ENCODE peak calls at places on chromosomes 5 and 9, in seven cellular contexts. A is H1, X is HCT116, B is SK-N-SH, W is GM12878, M is K562, E is HepG2. O is an unnamed sample.
A peak's percentile ranks its signal among the peaks of the same experiment; 100 is the strongest.

GRCh38 chr5:73768-74502 is 18.0 kb upstream of the PLEKHG4B start:
- DNase-seq in W (no peak), A (no peak), M (no peak), E (no peak), B (no peak), X (no peak), O (no peak)

GRCh38 chr9:126334626-126335621 is 8.3 kb downstream of the MVB12B start:
- DNase-seq in X (no peak), A (no peak), E (peak; percentile 99), M (no peak), W (no peak), B (no peak), O (peak; percentile 74)

GRCh38 chr5:71973563-71973962 is 133.7 kb upstream of the MAP1B start:
- DNase-seq in E (no peak), M (no peak), A (no peak), W (no peak), B (no peak), X (no peak), O (no peak)

GRCh38 chr5:169107316-169107715 is 193.6 kb downstream of the SLIT3 start:
- DNase-seq in A (no peak), X (no peak), E (no peak), W (no peak), M (no peak), B (no peak), O (no peak)

GRCh38 chr5:150107909-150108447 is 21.6 kb upstream of the CSF1R start:
- DNase-seq in X (no peak), M (no peak), B (no peak), E (no peak), W (no peak), A (no peak), O (no peak)

GRCh38 chr5:150064681-150065220 is 21.6 kb downstream of the CSF1R start:
- DNase-seq in M (no peak), E (no peak), X (no peak), B (no peak), W (no peak), A (no peak), O (no peak)

GRCh38 chr5:52007230-52007858 is 624.1 kb downstream of the ISL1 start:
- DNase-seq in B (peak; percentile 44), X (peak; percentile 16), A (no peak), W (no peak), M (no peak), E (peak; percentile 33), O (peak; percentile 75)

GRCh38 chr9:136978073-136978864 is 965 bp downstream of the PTGDS start:
- DNase-seq in A (peak; percentile 98), B (peak; percentile 99), E (no peak), X (no peak), W (no peak), M (peak; percentile 100), O (peak; percentile 94)

GRCh38 chr5:137303509-137303908 is 195.6 kb downstream of the SPOCK1 start:
- DNase-seq in B (no peak), X (no peak), E (no peak), W (no peak), A (no peak), M (no peak), O (no peak)

GRCh38 chr5:39494099-39494498 is 69.3 kb upstream of the DAB2 start:
- DNase-seq in B (no peak), E (no peak), X (no peak), W (no peak), M (no peak), A (no peak), O (no peak)

GRCh38 chr5:107548477-107548876 is 122.3 kb downstream of the EFNA5 start:
- DNase-seq in M (no peak), A (no peak), X (no peak), B (no peak), W (no peak), E (no peak), O (no peak)

GRCh38 chr5:153784277-153784676 is 254.4 kb downstream of the FAM114A2 start:
- DNase-seq in X (no peak), B (no peak), M (no peak), A (no peak), W (no peak), E (no peak), O (no peak)

GRCh38 chr5:9498541-9499497 is 47.1 kb downstream of the SEMA5A start:
- DNase-seq in W (no peak), B (no peak), M (peak; percentile 38), E (peak; percentile 7), X (no peak), A (peak; percentile 52), O (no peak)

GRCh38 chr9:34457266-34458012 is 931 bp downstream of the FAM219A start:
- DNase-seq in M (peak; percentile 24), A (peak; percentile 76), W (no peak), X (no peak), B (peak; percentile 81), E (no peak), O (peak; percentile 54)

GRCh38 chr9:12680757-12681156 is 12.4 kb upstream of the TYRP1 start:
- DNase-seq in M (no peak), W (no peak), E (no peak), X (no peak), A (no peak), B (no peak), O (no peak)

GRCh38 chr9:109948453-109948852 is 168.5 kb downstream of the PALM2AKAP2 start:
- DNase-seq in E (no peak), A (no peak), X (no peak), B (no peak), M (no peak), W (no peak), O (no peak)

GRCh38 chr9:117772960-117773359 is 68.8 kb downstream of the TLR4 start:
- DNase-seq in M (no peak), E (no peak), X (no peak), B (no peak), W (no peak), A (no peak), O (no peak)

GRCh38 chr9:98686961-98687855 is 21.5 kb downstream of the GABBR2 start:
- DNase-seq in X (no peak), W (no peak), M (no peak), E (no peak), B (no peak), A (no peak), O (no peak)

GRCh38 chr5:179154346-179154990 is 94.3 kb downstream of the ZNF354C start:
- DNase-seq in E (no peak), A (peak; percentile 33), M (no peak), B (no peak), X (no peak), W (no peak), O (no peak)

GRCh38 chr9:127390243-127390535 is 6.8 kb upstream of the SLC2A8 start:
- DNase-seq in X (no peak), A (no peak), W (no peak), M (no peak), B (no peak), E (no peak), O (no peak)

GRCh38 chr5:53469946-53470687 is 10.3 kb upstream of the FST start:
- DNase-seq in M (no peak), W (no peak), E (no peak), A (no peak), X (no peak), B (no peak), O (no peak)

GRCh38 chr5:4874097-4874496 is 266.0 kb upstream of the ADAMTS16 start:
- DNase-seq in W (no peak), M (no peak), E (no peak), B (no peak), A (no peak), X (no peak), O (no peak)

GRCh38 chr9:134324359-134325095 is 1.7 kb upstream of the RXRA start:
- DNase-seq in X (no peak), B (no peak), M (no peak), W (no peak), E (no peak), A (no peak), O (no peak)

DNA sequence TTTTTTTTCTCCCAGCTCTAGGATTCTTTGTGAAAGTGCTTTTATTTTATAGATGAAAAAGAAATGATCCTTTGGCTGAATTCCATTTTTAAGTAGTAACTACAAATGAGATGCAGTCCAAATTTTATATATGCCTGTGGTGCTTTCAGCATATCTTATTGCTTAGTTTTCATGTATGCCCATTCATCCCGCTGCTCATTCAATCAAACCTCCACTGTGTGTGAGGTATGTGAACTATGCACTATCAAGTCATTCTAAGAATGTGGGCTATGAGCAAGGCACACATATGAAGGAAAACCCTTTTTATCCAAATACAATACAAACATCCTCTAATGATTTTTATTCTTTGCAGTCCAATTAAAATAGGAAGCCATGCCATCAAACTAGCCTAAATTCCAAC is 1069.1 kb upstream of the DMAC1 start:
- DNase-seq in E (peak; percentile 12), B (no peak), X (no peak), M (no peak), W (no peak), A (no peak), O (no peak)
- TF ChIP-seq JUND in E (no peak), B (no peak), X (no peak), M (no peak), W (no peak), A (no peak), O (no peak)

GRCh38 chr5:6712136-6712581 is 1.1 kb upstream of the TENT4A start:
- DNase-seq in M (peak; percentile 48), E (peak; percentile 52), W (no peak), B (peak; percentile 66), X (no peak), A (peak; percentile 71), O (no peak)
- TF ChIP-seq JUND in M (no peak), E (no peak), W (no peak), B (no peak), X (no peak), A (no peak), O (no peak)

DNA sequence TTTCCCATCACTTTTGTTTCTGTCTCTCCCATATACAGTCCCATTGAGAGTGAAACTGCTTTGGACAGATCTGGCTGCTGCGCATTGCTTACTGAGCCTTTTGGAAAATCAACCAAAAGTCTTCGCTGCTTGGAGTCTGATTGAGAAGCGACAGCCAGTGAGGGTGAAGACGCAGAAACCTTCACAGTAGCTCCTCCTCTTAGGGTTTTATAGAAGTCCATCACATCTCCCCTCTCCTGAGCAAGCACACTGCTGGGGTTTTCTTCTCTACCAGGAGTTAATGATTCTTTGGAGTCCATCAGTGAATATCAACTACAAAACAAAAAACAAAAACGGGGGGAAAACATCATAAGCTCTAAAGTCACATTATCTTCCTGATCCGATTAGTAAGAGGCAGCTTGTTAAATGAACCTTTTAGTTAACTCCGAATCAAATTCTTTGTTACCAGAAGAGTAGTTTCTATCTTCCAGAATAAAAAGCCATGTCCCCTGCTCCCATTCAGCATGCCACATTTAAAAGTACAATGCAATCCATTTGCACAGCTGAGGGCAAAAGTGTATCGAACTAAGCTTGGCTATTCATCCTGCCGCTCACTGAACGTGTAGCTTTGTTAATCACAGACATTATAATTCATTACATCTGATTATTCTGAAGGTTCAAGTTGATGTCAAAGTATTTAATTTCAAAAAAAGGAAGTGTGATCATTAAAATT is 2.8 kb downstream of the NR3C1 start:
- DNase-seq in W (no peak), M (no peak), X (no peak), A (no peak), B (no peak), E (no peak), O (peak; percentile 8)
- TF ChIP-seq JUND in W (no peak), M (no peak), X (no peak), A (no peak), B (no peak), E (no peak), O (no peak)

DNA sequence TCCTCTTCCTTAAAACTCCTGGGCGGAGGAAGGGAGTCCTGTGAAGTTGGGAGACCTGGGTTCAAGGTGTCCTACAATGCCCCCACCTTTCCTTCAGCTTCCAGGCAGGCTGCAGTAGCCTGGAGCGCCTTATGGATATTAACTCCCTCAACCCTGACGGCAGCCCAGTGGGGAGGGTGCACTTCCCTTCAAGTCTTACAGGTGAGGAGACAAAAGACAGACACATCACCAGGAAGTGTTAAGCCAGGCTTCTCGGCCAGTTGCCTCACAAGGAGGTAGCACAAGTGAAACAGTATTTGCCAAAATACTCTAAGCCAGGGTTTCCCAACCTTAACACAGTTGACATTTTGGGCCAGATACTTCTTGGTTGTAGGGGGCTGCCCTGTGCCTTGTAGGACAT is 4.2 kb downstream of the TRIM7 start:
- DNase-seq in B (no peak), X (no peak), W (no peak), E (no peak), M (no peak), A (no peak), O (no peak)
- TF ChIP-seq JUND in B (no peak), X (no peak), W (no peak), E (no peak), M (no peak), A (no peak), O (no peak)

O was measured in T47D.